ENCODE peak calls at places on chromosomes 13 and 19, in six cellular contexts. One of them, this sample, is unnamed.
A peak's percentile ranks its signal among the peaks of the same experiment; 100 is the strongest.

GRCh38 chr13:33992891-33993336 is 175.0 kb downstream of the RFC3 start:
- DNase-seq in GM12878: no peak
- DNase-seq in GM12891: no peak
- DNase-seq in H1: no peak
- DNase-seq in HepG2: peak; percentile 72
- DNase-seq in K562: no peak
- DNase-seq in this sample: no peak

GRCh38 chr13:26867451-26868067 is 107.0 kb upstream of the GPR12 start:
- DNase-seq in GM12891: no peak
- DNase-seq in K562: peak; percentile 29
- DNase-seq in GM12878: no peak
- DNase-seq in H1: peak; percentile 62
- DNase-seq in HepG2: no peak
- DNase-seq in this sample: no peak

GRCh38 chr13:98749501-98749900 is 3.0 kb downstream of the SLC15A1 start:
- DNase-seq in K562: no peak
- DNase-seq in GM12878: no peak
- DNase-seq in GM12891: no peak
- DNase-seq in HepG2: no peak
- DNase-seq in H1: no peak
- DNase-seq in this sample: no peak

GRCh38 chr13:112032186-112032835 is 34.6 kb upstream of the SOX1 start:
- DNase-seq in HepG2: no peak
- DNase-seq in GM12891: no peak
- DNase-seq in GM12878: no peak
- DNase-seq in K562: no peak
- DNase-seq in H1: no peak
- DNase-seq in this sample: no peak

GRCh38 chr13:69857188-69857821 is 250.3 kb upstream of the ATXN8OS start:
- DNase-seq in K562: peak; percentile 15
- DNase-seq in GM12878: peak; percentile 19
- DNase-seq in HepG2: peak; percentile 52
- DNase-seq in GM12891: no peak
- DNase-seq in H1: no peak
- DNase-seq in this sample: no peak

GRCh38 chr19:42544146-42544545 is 15.9 kb upstream of the CEACAM1 start:
- DNase-seq in H1: no peak
- DNase-seq in K562: no peak
- DNase-seq in HepG2: no peak
- DNase-seq in GM12878: no peak
- DNase-seq in GM12891: no peak
- DNase-seq in this sample: no peak

GRCh38 chr13:85260896-85261295 is 538.3 kb downstream of the SLITRK6 start:
- DNase-seq in GM12878: no peak
- DNase-seq in K562: no peak
- DNase-seq in H1: no peak
- DNase-seq in GM12891: no peak
- DNase-seq in HepG2: no peak
- DNase-seq in this sample: no peak

GRCh38 chr19:2167896-2168618 is 4.3 kb downstream of the DOT1L start:
- DNase-seq in GM12878: peak; percentile 87
- DNase-seq in HepG2: peak; percentile 24
- DNase-seq in K562: no peak
- DNase-seq in H1: no peak
- DNase-seq in GM12891: no peak
- DNase-seq in this sample: no peak

GRCh38 chr13:35621989-35622388 is 145.5 kb upstream of the MAB21L1 start:
- DNase-seq in H1: no peak
- DNase-seq in GM12878: no peak
- DNase-seq in K562: no peak
- DNase-seq in HepG2: no peak
- DNase-seq in GM12891: no peak
- DNase-seq in this sample: no peak

GRCh38 chr13:46184277-46184699 is 2.3 kb upstream of the LCP1 start:
- DNase-seq in GM12878: no peak
- DNase-seq in K562: peak; percentile 49
- DNase-seq in HepG2: peak; percentile 28
- DNase-seq in H1: peak; percentile 75
- DNase-seq in GM12891: no peak
- DNase-seq in this sample: no peak

GRCh38 chr19:16621165-16621800 is 6.7 kb downstream of the MED26 start:
- DNase-seq in H1: no peak
- DNase-seq in HepG2: no peak
- DNase-seq in GM12891: no peak
- DNase-seq in GM12878: no peak
- DNase-seq in K562: no peak
- DNase-seq in this sample: no peak

GRCh38 chr19:29658221-29658991 is 6.9 kb upstream of the PLEKHF1 start:
- DNase-seq in H1: no peak
- DNase-seq in GM12891: no peak
- DNase-seq in HepG2: no peak
- DNase-seq in GM12878: no peak
- DNase-seq in K562: no peak
- DNase-seq in this sample: no peak

GRCh38 chr19:38208571-38208970 is 15.5 kb downstream of the DPF1 start:
- DNase-seq in H1: no peak
- DNase-seq in GM12891: no peak
- DNase-seq in K562: no peak
- DNase-seq in HepG2: no peak
- DNase-seq in GM12878: no peak
- DNase-seq in this sample: no peak

GRCh38 chr19:42032428-42032827 is 37.6 kb downstream of the GRIK5 start:
- DNase-seq in HepG2: no peak
- DNase-seq in K562: no peak
- DNase-seq in GM12891: no peak
- DNase-seq in H1: peak; percentile 51
- DNase-seq in GM12878: no peak
- DNase-seq in this sample: no peak

GRCh38 chr19:42683917-42684513 is 56.3 kb downstream of the PSG3 start:
- DNase-seq in H1: peak; percentile 46
- DNase-seq in GM12878: no peak
- DNase-seq in GM12891: no peak
- DNase-seq in HepG2: peak; percentile 5
- DNase-seq in K562: peak; percentile 48
- DNase-seq in this sample: no peak

GRCh38 chr13:51778407-51778806 is 25.6 kb downstream of the DHRS12 start:
- DNase-seq in HepG2: no peak
- DNase-seq in K562: no peak
- DNase-seq in H1: no peak
- DNase-seq in GM12878: no peak
- DNase-seq in GM12891: no peak
- DNase-seq in this sample: no peak

GRCh38 chr13:56886398-56886797 is 254.3 kb upstream of the PRR20A start:
- DNase-seq in HepG2: no peak
- DNase-seq in K562: no peak
- DNase-seq in GM12878: no peak
- DNase-seq in GM12891: no peak
- DNase-seq in H1: no peak
- DNase-seq in this sample: no peak

GRCh38 chr13:46270416-46270815 is 58.7 kb downstream of the LRRC63 start:
- DNase-seq in HepG2: no peak
- DNase-seq in H1: no peak
- DNase-seq in GM12891: no peak
- DNase-seq in K562: no peak
- DNase-seq in GM12878: no peak
- DNase-seq in this sample: no peak

GRCh38 chr13:74299688-74300087 is 165.5 kb upstream of the KLF12 start:
- DNase-seq in GM12878: no peak
- DNase-seq in K562: no peak
- DNase-seq in GM12891: no peak
- DNase-seq in H1: no peak
- DNase-seq in HepG2: no peak
- DNase-seq in this sample: no peak

GRCh38 chr13:49435992-49436391 is 7.9 kb downstream of the CAB39L start:
- DNase-seq in K562: no peak
- DNase-seq in H1: no peak
- DNase-seq in GM12891: no peak
- DNase-seq in GM12878: no peak
- DNase-seq in HepG2: no peak
- DNase-seq in this sample: no peak

GRCh38 chr19:27774337-27774736 is 1438.6 kb downstream of the UQCRFS1 start:
- DNase-seq in HepG2: no peak
- DNase-seq in K562: peak; percentile 29
- DNase-seq in GM12891: no peak
- DNase-seq in H1: peak; percentile 77
- DNase-seq in GM12878: no peak
- DNase-seq in this sample: no peak

GRCh38 chr13:28120317-28120716 is 18.0 kb upstream of the PAN3 start:
- DNase-seq in H1: no peak
- DNase-seq in K562: no peak
- DNase-seq in GM12878: no peak
- DNase-seq in GM12891: no peak
- DNase-seq in HepG2: no peak
- DNase-seq in this sample: no peak

GRCh38 chr13:77928909-77929308 is 10.3 kb upstream of the EDNRB start:
- DNase-seq in GM12891: no peak
- DNase-seq in GM12878: peak; percentile 34
- DNase-seq in HepG2: no peak
- DNase-seq in H1: no peak
- DNase-seq in K562: no peak
- DNase-seq in this sample: no peak

GRCh38 chr13:50451609-50452008 is 391.9 kb downstream of the DLEU7 start:
- DNase-seq in GM12891: no peak
- DNase-seq in HepG2: no peak
- DNase-seq in H1: no peak
- DNase-seq in K562: no peak
- DNase-seq in GM12878: no peak
- DNase-seq in this sample: no peak

GRCh38 chr13:77002590-77003190 is 10.8 kb downstream of the CLN5 start:
- DNase-seq in HepG2: peak; percentile 23
- DNase-seq in H1: no peak
- DNase-seq in GM12878: no peak
- DNase-seq in K562: no peak
- DNase-seq in GM12891: no peak
- DNase-seq in this sample: no peak

GRCh38 chr13:110317093-110317492 is 10.0 kb downstream of the COL4A2 start:
- DNase-seq in K562: no peak
- DNase-seq in GM12878: no peak
- DNase-seq in H1: no peak
- DNase-seq in HepG2: no peak
- DNase-seq in GM12891: no peak
- DNase-seq in this sample: no peak

GRCh38 chr19:10402441-10403038 is 802 bp downstream of the CDC37 start:
- DNase-seq in HepG2: peak; percentile 64
- DNase-seq in H1: no peak
- DNase-seq in GM12878: no peak
- DNase-seq in K562: peak; percentile 39
- DNase-seq in GM12891: no peak
- DNase-seq in this sample: no peak

GRCh38 chr19:1020868-1021425 is at the start of gene TMEM259:
- DNase-seq in HepG2: peak; percentile 92
- DNase-seq in K562: peak; percentile 87
- DNase-seq in GM12891: peak; percentile 99
- DNase-seq in H1: peak; percentile 97
- DNase-seq in GM12878: peak; percentile 92
- DNase-seq in this sample: peak; percentile 99
- TF ChIP-seq POLR2A in HepG2: no peak
- TF ChIP-seq POLR2A in K562: no peak
- TF ChIP-seq POLR2A in GM12891: no peak
- TF ChIP-seq POLR2A in H1: no peak
- TF ChIP-seq POLR2A in GM12878: peak; percentile 82
- TF ChIP-seq POLR2A in this sample: no peak

GRCh38 chr19:24078688-24079087 is 8.3 kb upstream of the ZNF254 start:
- DNase-seq in HepG2: no peak
- DNase-seq in H1: no peak
- DNase-seq in GM12891: no peak
- DNase-seq in K562: no peak
- DNase-seq in GM12878: no peak
- DNase-seq in this sample: no peak
- TF ChIP-seq TAF1 in HepG2: no peak
- TF ChIP-seq TAF1 in H1: no peak
- TF ChIP-seq TAF1 in GM12891: no peak
- TF ChIP-seq TAF1 in K562: no peak
- TF ChIP-seq TAF1 in GM12878: no peak
- TF ChIP-seq TAF1 in this sample: no peak

DNA sequence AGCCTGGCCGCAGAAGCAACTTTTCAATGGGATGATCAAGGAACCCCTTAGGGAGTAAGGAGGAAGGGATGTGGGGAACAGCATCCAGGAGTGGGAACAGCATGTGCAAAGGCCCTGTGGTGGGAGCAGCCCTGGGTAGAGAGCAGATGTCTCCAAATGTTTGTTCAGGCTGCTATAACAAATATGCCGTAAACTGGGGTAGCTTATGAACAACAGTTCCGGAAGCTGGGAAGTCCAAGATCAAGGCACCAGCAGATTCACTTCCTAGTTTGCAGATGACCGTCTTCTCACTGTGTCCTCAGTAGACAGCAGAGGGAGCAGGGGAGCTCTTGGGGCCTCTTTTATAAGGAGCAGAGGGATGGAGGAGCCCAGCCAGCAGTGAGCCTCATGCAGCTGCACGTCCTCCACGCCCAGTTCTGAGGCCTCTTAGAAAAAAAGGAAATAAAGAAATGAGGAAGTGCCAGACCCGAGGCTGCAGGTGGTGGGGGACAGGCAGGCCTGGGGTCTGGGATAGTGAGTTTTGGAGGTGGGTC is 4.2 kb upstream of the LRRC25 start:
- DNase-seq in GM12891: no peak
- DNase-seq in HepG2: peak; percentile 76
- DNase-seq in H1: no peak
- DNase-seq in K562: peak; percentile 39
- DNase-seq in GM12878: no peak
- DNase-seq in this sample: no peak
- TF ChIP-seq POLR2A in GM12891: peak; percentile 51
- TF ChIP-seq POLR2A in HepG2: no peak
- TF ChIP-seq POLR2A in H1: no peak
- TF ChIP-seq POLR2A in K562: no peak
- TF ChIP-seq POLR2A in GM12878: peak; percentile 51
- TF ChIP-seq POLR2A in this sample: peak; percentile 18

GRCh38 chr13:113087923-113088690 is 17.5 kb upstream of the F7 start:
- DNase-seq in GM12891: no peak
- DNase-seq in K562: no peak
- DNase-seq in GM12878: no peak
- DNase-seq in HepG2: no peak
- DNase-seq in H1: no peak
- DNase-seq in this sample: no peak

GRCh38 chr13:113089693-113090414 is 15.7 kb upstream of the F7 start:
- DNase-seq in K562: no peak
- DNase-seq in H1: no peak
- DNase-seq in GM12891: no peak
- DNase-seq in HepG2: no peak
- DNase-seq in GM12878: no peak
- DNase-seq in this sample: no peak

GRCh38 chr13:113090415-113090770 is 15.2 kb upstream of the F7 start:
- DNase-seq in GM12891: no peak
- DNase-seq in K562: peak; percentile 22
- DNase-seq in H1: no peak
- DNase-seq in HepG2: no peak
- DNase-seq in GM12878: no peak
- DNase-seq in this sample: no peak

GRCh38 chr13:113086991-113087922 is 18.3 kb upstream of the F7 start:
- DNase-seq in GM12878: no peak
- DNase-seq in H1: no peak
- DNase-seq in HepG2: no peak
- DNase-seq in GM12891: no peak
- DNase-seq in K562: no peak
- DNase-seq in this sample: no peak

GRCh38 chr13:113088691-113089020 is 16.9 kb upstream of the F7 start:
- DNase-seq in H1: no peak
- DNase-seq in K562: no peak
- DNase-seq in HepG2: no peak
- DNase-seq in GM12878: no peak
- DNase-seq in GM12891: no peak
- DNase-seq in this sample: no peak
- TF ChIP-seq TAF1 in H1: no peak
- TF ChIP-seq TAF1 in K562: no peak
- TF ChIP-seq TAF1 in HepG2: no peak
- TF ChIP-seq TAF1 in GM12878: no peak
- TF ChIP-seq TAF1 in GM12891: no peak
- TF ChIP-seq TAF1 in this sample: no peak

This sample was measured in GM12892.